ENCODE peak calls at places on chromosomes 13 and 19, in five cellular contexts. One of them, this sample, is unnamed.

GRCh38 chr13:40559915-40560314 is 106.5 kb downstream of the FOXO1 start:
- DNase-seq in epithelial cell of esophagus: no peak
- DNase-seq in AG09309: no peak
- DNase-seq in endodermal cell: no peak
- DNase-seq in right lobe of liver: no peak
- DNase-seq in this sample: no peak

GRCh38 chr19:27794444-27795042 is 1418.4 kb downstream of the UQCRFS1 start:
- DNase-seq in endodermal cell: peak
- DNase-seq in AG09309: no peak
- DNase-seq in epithelial cell of esophagus: peak
- DNase-seq in right lobe of liver: no peak
- DNase-seq in this sample: peak

GRCh38 chr13:99056381-99057014 is 78.6 kb upstream of the DOCK9 start:
- DNase-seq in AG09309: no peak
- DNase-seq in epithelial cell of esophagus: peak
- DNase-seq in right lobe of liver: no peak
- DNase-seq in endodermal cell: no peak
- DNase-seq in this sample: peak

GRCh38 chr13:94416454-94417080 is 62.9 kb downstream of the DCT start:
- DNase-seq in right lobe of liver: peak
- DNase-seq in epithelial cell of esophagus: peak
- DNase-seq in AG09309: no peak
- DNase-seq in endodermal cell: peak
- DNase-seq in this sample: peak

GRCh38 chr13:41751734-41752445 is 209.0 kb downstream of the VWA8 start:
- DNase-seq in right lobe of liver: no peak
- DNase-seq in epithelial cell of esophagus: no peak
- DNase-seq in endodermal cell: no peak
- DNase-seq in AG09309: no peak
- DNase-seq in this sample: no peak

GRCh38 chr19:46080561-46080960 is 39.8 kb upstream of the IGFL4 start:
- DNase-seq in epithelial cell of esophagus: no peak
- DNase-seq in AG09309: peak
- DNase-seq in right lobe of liver: no peak
- DNase-seq in endodermal cell: no peak
- DNase-seq in this sample: no peak

GRCh38 chr13:110302986-110303385 is 4.0 kb downstream of the COL4A1 start:
- DNase-seq in AG09309: no peak
- DNase-seq in endodermal cell: no peak
- DNase-seq in epithelial cell of esophagus: no peak
- DNase-seq in right lobe of liver: no peak
- DNase-seq in this sample: no peak

GRCh38 chr13:40652588-40652940 is 13.9 kb downstream of the FOXO1 start:
- DNase-seq in endodermal cell: no peak
- DNase-seq in right lobe of liver: no peak
- DNase-seq in AG09309: no peak
- DNase-seq in epithelial cell of esophagus: no peak
- DNase-seq in this sample: peak

GRCh38 chr19:13138916-13139198 is 11.3 kb downstream of the STX10 start:
- DNase-seq in right lobe of liver: no peak
- DNase-seq in epithelial cell of esophagus: no peak
- DNase-seq in AG09309: no peak
- DNase-seq in endodermal cell: no peak
- DNase-seq in this sample: no peak

GRCh38 chr13:64371045-64371444 is 2859.1 kb downstream of the PCDH9 start:
- DNase-seq in endodermal cell: no peak
- DNase-seq in AG09309: no peak
- DNase-seq in epithelial cell of esophagus: peak
- DNase-seq in right lobe of liver: no peak
- DNase-seq in this sample: no peak

GRCh38 chr19:40089462-40089861 is 1.3 kb downstream of the ZNF780A start:
- DNase-seq in right lobe of liver: no peak
- DNase-seq in epithelial cell of esophagus: no peak
- DNase-seq in AG09309: no peak
- DNase-seq in endodermal cell: no peak
- DNase-seq in this sample: no peak

GRCh38 chr19:2992958-2993357 is 15.6 kb downstream of the TLE6 start:
- DNase-seq in right lobe of liver: no peak
- DNase-seq in epithelial cell of esophagus: no peak
- DNase-seq in AG09309: no peak
- DNase-seq in endodermal cell: no peak
- DNase-seq in this sample: no peak

GRCh38 chr19:47694466-47695273 is 18.6 kb upstream of the EHD2 start:
- DNase-seq in AG09309: no peak
- DNase-seq in endodermal cell: no peak
- DNase-seq in right lobe of liver: no peak
- DNase-seq in epithelial cell of esophagus: no peak
- DNase-seq in this sample: no peak

DNA sequence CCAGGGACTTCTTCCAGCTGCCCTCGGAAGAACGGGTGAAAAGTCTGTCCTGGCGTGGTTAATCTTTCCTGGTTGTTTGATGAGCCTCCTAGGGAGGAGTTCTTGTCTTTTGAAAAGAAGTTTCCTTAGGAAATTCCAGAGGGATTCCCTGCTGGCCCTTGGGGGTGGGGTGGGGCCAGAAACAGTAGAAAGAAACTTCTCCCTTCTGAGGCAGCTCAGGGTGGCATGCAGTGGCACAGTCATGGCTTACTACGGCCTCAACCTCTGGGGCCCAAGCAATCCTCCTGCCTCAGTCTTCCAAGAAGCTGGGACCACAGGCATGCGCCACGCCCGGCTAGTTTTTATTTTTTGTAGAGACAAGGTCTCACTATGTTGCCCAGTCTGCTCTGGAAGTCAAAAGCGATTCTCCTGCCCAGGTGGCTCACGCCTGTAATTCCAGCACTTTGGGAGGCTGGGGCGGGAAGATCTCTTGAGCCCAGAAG is 1.5 kb downstream of the ZNF101 start:
- DNase-seq in AG09309: no peak
- DNase-seq in endodermal cell: peak
- DNase-seq in right lobe of liver: no peak
- DNase-seq in epithelial cell of esophagus: peak
- DNase-seq in this sample: peak
- H3K4me3 ChIP-seq in AG09309: peak
- H3K4me3 ChIP-seq in endodermal cell: peak
- H3K4me3 ChIP-seq in right lobe of liver: no peak
- H3K4me3 ChIP-seq in epithelial cell of esophagus: peak
- H3K4me3 ChIP-seq in this sample: peak

DNA sequence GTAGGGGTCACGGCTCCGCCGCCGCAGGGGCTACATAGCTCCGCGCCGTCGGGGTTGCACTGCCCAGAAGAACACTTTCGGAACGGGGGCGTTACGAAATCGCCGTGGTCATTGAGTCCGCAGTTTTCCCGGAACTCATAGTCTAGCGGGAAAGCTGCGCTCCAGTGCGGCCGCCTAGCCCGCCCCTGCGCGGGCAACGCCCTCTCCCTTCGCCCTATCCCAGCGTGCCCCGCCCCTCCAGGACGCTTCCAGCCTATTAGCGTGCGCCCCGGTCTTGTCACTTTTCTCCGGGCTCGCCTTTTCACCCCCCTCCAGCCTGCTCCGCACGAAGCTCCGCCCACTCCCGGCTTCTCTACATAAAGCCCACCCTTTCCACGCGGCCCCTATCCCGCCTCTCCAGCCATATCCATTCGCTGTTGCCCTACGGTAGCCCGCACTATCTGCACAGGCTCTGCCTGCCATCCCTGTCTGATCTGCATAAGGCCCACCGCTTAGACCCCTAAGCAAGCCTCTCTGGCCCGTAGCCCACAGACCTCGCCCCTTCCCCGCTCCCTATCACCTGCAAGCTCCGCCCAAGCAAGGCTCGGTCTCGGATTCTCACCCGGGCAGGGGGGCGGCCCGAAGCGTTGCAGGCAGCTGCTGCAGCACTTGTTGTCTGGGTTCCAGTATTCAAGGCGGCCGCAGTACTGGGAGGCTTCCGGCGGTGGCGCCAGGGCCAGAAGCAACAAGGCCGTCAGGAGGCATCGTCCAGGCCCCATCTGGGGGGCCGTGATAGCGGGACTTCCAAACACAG is 1.6 kb downstream of the IGFLR1 start:
- DNase-seq in AG09309: peak
- DNase-seq in endodermal cell: peak
- DNase-seq in epithelial cell of esophagus: peak
- DNase-seq in right lobe of liver: peak
- DNase-seq in this sample: peak
- TF ChIP-seq CTCF in AG09309: peak
- TF ChIP-seq CTCF in endodermal cell: peak
- TF ChIP-seq CTCF in epithelial cell of esophagus: peak
- TF ChIP-seq CTCF in right lobe of liver: no peak
- TF ChIP-seq CTCF in this sample: no peak

GRCh38 chr19:10192922-10193321 is 1.8 kb downstream of the DNMT1 start:
- DNase-seq in right lobe of liver: no peak
- DNase-seq in epithelial cell of esophagus: no peak
- DNase-seq in endodermal cell: no peak
- DNase-seq in AG09309: no peak
- DNase-seq in this sample: no peak
- H3K4me3 ChIP-seq in right lobe of liver: no peak
- H3K4me3 ChIP-seq in epithelial cell of esophagus: no peak
- H3K4me3 ChIP-seq in endodermal cell: peak
- H3K4me3 ChIP-seq in AG09309: no peak
- H3K4me3 ChIP-seq in this sample: no peak

DNA sequence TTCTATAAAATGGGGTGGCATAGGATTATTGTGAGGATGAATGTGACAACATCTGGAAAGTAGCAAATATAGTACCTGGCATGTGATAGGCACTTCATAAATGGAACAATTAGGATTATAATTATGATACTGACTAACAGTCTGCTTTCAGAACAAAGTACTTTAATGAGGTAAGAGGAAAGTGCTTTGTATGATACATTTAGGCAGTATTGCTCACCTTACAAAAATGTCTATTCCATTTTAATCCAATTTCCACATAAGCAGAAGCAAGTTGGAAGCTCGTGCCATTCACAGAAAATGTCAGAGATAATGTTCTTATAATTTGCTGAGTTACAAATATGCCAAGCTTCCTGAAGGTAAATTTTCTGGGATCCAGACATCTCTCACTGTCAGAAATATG is 16.9 kb upstream of the HTR2A start:
- DNase-seq in AG09309: no peak
- DNase-seq in endodermal cell: no peak
- DNase-seq in right lobe of liver: no peak
- DNase-seq in epithelial cell of esophagus: no peak
- DNase-seq in this sample: no peak
- TF ChIP-seq CTCF in AG09309: no peak
- TF ChIP-seq CTCF in endodermal cell: no peak
- TF ChIP-seq CTCF in right lobe of liver: no peak
- TF ChIP-seq CTCF in epithelial cell of esophagus: no peak
- TF ChIP-seq CTCF in this sample: no peak

DNA sequence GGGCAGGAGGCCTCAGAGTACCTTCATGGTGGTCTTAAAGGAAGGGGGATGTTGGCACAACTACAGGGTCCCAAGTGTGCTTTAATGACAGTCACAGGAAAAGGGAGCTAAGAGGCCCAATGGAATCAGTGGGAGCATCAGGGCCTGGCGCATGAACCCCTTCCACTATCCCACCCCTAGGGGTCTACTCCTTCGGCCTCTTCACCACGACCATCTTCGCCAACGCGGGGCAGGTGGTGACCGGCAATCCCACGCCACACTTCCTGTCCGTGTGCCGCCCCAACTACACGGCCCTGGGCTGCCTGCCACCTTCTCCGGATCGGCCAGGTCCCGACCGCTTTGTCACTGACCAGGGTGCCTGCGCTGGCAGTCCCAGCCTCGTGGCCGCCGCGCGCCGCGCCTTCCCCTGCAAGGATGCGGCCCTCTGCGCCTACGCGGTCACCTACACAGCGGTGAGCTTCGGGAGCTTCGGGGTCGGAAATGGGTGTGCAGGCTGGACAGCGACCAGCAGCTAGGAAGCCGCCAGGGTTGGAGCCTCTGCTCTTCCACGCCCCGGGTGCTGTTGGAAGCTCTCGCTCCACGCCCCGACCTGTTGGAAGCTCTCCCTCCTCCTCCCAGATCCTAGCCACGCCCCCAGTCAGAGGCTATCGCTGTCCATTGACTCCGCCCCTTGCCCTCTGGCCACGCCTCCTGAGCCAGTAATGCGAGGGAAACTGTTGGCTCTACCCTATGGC is 6.0 kb downstream of the PLPPR2 start:
- DNase-seq in right lobe of liver: peak
- DNase-seq in AG09309: no peak
- DNase-seq in epithelial cell of esophagus: peak
- DNase-seq in endodermal cell: peak
- DNase-seq in this sample: peak
- H3K4me3 ChIP-seq in right lobe of liver: no peak
- H3K4me3 ChIP-seq in AG09309: no peak
- H3K4me3 ChIP-seq in epithelial cell of esophagus: no peak
- H3K4me3 ChIP-seq in endodermal cell: no peak
- H3K4me3 ChIP-seq in this sample: peak

GRCh38 chr19:1274852-1275259 is 474 bp upstream of the FAM174C start:
- DNase-seq in AG09309: no peak
- DNase-seq in endodermal cell: peak
- DNase-seq in right lobe of liver: no peak
- DNase-seq in epithelial cell of esophagus: no peak
- DNase-seq in this sample: peak
- TF ChIP-seq CTCF in AG09309: no peak
- TF ChIP-seq CTCF in endodermal cell: no peak
- TF ChIP-seq CTCF in right lobe of liver: no peak
- TF ChIP-seq CTCF in epithelial cell of esophagus: no peak
- TF ChIP-seq CTCF in this sample: no peak

DNA sequence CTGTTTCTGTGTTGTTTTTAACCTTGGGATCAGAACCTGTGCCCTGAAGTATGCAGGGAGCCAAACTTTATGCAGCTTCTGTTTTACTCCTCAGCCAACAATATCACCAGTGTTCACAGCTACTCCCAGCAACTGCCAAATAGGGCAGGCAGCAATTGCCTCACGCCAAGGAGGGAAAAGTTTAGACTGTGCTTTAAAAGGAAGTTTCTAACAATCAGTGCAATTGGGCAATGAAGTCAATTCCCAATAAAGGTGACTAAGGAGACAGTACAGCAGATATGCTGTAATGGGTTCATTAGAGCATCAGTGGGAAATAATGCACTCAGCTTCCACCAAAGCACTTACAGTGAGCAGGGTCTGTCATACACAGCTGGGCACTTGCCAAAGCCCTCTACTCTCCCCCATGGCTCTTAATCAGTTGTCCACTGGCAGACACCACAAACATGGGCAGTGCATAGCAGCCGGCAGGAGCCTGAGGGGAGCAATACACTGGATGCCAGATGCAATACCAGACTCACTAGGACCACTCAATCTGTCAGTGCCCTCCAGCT is 19.3 kb downstream of the ENOX1 start:
- DNase-seq in AG09309: no peak
- DNase-seq in right lobe of liver: no peak
- DNase-seq in epithelial cell of esophagus: peak
- DNase-seq in endodermal cell: no peak
- DNase-seq in this sample: no peak
- H3K4me3 ChIP-seq in AG09309: no peak
- H3K4me3 ChIP-seq in right lobe of liver: no peak
- H3K4me3 ChIP-seq in epithelial cell of esophagus: no peak
- H3K4me3 ChIP-seq in endodermal cell: no peak
- H3K4me3 ChIP-seq in this sample: no peak

This sample was measured in GM23338.